ENCODE peak calls at places on chromosomes 6 and 20, in nine cellular contexts. D is spleen; R is endothelial cell; Z is AG04450; J is CD4-positive, alpha-beta T cell; U is stomach; O is neural crest cell; Q is HCT116; P is keratinocyte. B is an unnamed sample.

GRCh38 chr6:137853569-137854213 is 13.4 kb upstream of the TNFAIP3 start:
- DNase-seq in D (no peak), R (no peak), Z (no peak), J (no peak), U (no peak), O (no peak), Q (peak; percentile 73), P (no peak), B (no peak)

GRCh38 chr20:33687993-33688937 is 2.1 kb upstream of the E2F1 start:
- DNase-seq in D (no peak), R (no peak), Z (no peak), J (no peak), U (no peak), O (no peak), Q (no peak), P (no peak), B (no peak)

GRCh38 chr6:48973486-48973885 is 489.6 kb downstream of the MMUT start:
- DNase-seq in D (no peak), R (no peak), Z (no peak), J (no peak), U (no peak), O (no peak), Q (no peak), P (no peak), B (no peak)

GRCh38 chr6:90197854-90198496 is 98.7 kb downstream of the BACH2 start:
- DNase-seq in D (no peak), R (no peak), Z (peak; percentile 44), J (no peak), U (no peak), O (no peak), Q (no peak), P (no peak), B (no peak)

GRCh38 chr6:137698636-137699035 is 168.4 kb upstream of the TNFAIP3 start:
- DNase-seq in D (no peak), R (no peak), Z (no peak), J (no peak), U (no peak), O (no peak), Q (no peak), P (no peak), B (no peak)

GRCh38 chr20:36823126-36823525 is 49.6 kb upstream of the DSN1 start:
- DNase-seq in D (no peak), R (no peak), Z (no peak), J (no peak), U (peak; percentile 60), O (no peak), Q (no peak), P (no peak), B (no peak)

GRCh38 chr6:34544776-34545471 is 11.2 kb downstream of the SPDEF start:
- DNase-seq in D (no peak), R (no peak), Z (no peak), J (no peak), U (no peak), O (no peak), Q (no peak), P (no peak), B (no peak)

GRCh38 chr6:160121558-160121957 is at the start of gene SLC22A1:
- DNase-seq in D (peak; percentile 27), R (no peak), Z (no peak), J (no peak), U (no peak), O (no peak), Q (no peak), P (no peak), B (no peak)

GRCh38 chr6:53359843-53360834 is 11.4 kb upstream of the ELOVL5 start:
- DNase-seq in D (no peak), R (no peak), Z (no peak), J (no peak), U (no peak), O (no peak), Q (no peak), P (no peak), B (no peak)

GRCh38 chr6:152087701-152088100 is 280.2 kb downstream of the ESR1 start:
- DNase-seq in D (no peak), R (no peak), Z (no peak), J (no peak), U (no peak), O (no peak), Q (no peak), P (no peak), B (no peak)

GRCh38 chr6:98324406-98324930 is 509.9 kb upstream of the POU3F2 start:
- DNase-seq in D (no peak), R (no peak), Z (no peak), J (no peak), U (no peak), O (no peak), Q (no peak), P (no peak), B (no peak)

GRCh38 chr6:111265842-111266241 is 178.5 kb downstream of the SLC16A10 start:
- DNase-seq in D (no peak), R (no peak), Z (no peak), J (no peak), U (no peak), O (no peak), Q (no peak), P (no peak), B (no peak)

GRCh38 chr6:331622-332521 is 39.6 kb downstream of the DUSP22 start:
- DNase-seq in D (peak; percentile 79), R (no peak), Z (no peak), J (no peak), U (no peak), O (no peak), Q (no peak), P (no peak), B (peak; percentile 11)

GRCh38 chr6:328184-328670 is 35.9 kb downstream of the DUSP22 start:
- DNase-seq in D (no peak), R (no peak), Z (peak; percentile 70), J (no peak), U (no peak), O (no peak), Q (no peak), P (peak; percentile 26), B (peak; percentile 20)

GRCh38 chr6:330948-331347 is 38.7 kb downstream of the DUSP22 start:
- DNase-seq in D (no peak), R (no peak), Z (no peak), J (no peak), U (no peak), O (no peak), Q (no peak), P (no peak), B (no peak)

GRCh38 chr6:328924-329323 is 36.6 kb downstream of the DUSP22 start:
- DNase-seq in D (no peak), R (no peak), Z (no peak), J (no peak), U (no peak), O (no peak), Q (no peak), P (no peak), B (no peak)

GRCh38 chr6:329888-330691 is 37.8 kb downstream of the DUSP22 start:
- DNase-seq in D (peak; percentile 78), R (no peak), Z (no peak), J (no peak), U (no peak), O (no peak), Q (no peak), P (no peak), B (peak; percentile 10)
- TF ChIP-seq CTCF in D (no peak), R (no peak), Z (no peak), J (no peak), U (no peak), O (no peak), Q (no peak), P (no peak), B (no peak)

DNA sequence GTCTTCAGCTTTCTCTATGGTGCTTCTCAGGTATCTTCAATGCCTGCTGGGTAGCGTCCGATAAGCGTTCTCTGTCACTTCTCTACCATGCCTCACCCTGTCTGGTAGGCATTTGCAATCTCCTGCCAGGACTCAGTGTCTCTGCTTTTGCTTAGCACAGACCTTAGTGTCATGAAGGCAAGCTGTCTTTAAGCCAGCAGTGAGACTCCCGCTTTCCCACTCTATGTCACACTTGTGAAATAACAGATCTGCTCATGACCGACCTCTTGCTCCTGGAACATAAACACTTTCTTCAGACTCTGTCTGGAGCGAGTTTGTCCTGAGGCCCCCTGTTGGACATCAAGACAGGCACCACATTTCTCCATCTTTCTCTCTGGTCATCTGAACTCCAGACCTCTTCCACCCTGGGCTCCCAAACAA is 17.0 kb downstream of the ADGRB3 start:
- DNase-seq in D (no peak), R (no peak), Z (no peak), J (no peak), U (no peak), O (no peak), Q (no peak), P (no peak), B (no peak)
- TF ChIP-seq CTCF in D (no peak), R (peak; percentile 8), Z (no peak), J (no peak), U (no peak), O (no peak), Q (no peak), P (no peak), B (no peak)

DNA sequence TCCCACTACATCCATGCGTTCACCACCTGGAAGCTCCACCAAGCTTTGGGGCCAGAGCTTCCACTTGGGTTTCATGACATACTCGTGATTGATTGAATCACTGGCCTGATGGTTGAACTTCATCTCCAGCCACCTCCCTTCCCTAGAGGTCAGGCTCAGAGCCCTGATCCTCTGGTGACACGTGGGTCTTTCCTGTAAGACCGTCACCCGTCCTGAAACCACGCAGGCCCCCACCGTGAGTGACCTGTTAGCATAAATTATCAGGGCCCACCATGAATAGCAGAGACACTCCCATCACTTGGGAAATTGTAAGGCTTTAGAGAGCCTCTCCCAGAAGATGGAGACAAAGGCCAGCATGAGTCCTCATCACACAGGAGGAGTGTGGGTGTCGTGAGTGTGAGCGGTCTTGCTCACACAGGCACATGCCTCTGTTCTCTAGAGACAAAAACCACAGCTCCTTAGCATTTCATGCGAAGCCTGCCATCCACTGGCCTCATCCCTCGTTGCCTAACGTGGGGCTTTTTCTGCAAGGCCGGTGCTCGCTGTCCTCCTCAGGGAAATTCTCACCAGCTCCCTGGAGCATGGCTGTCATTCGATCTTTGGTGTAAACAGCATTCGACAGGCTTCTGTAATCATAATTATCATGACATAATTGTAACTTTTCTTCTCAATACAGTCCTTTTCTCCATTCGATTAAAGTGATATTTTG is 65.1 kb upstream of the DUSP22 start:
- DNase-seq in D (no peak), R (no peak), Z (no peak), J (no peak), U (no peak), O (no peak), Q (no peak), P (no peak), B (no peak)
- TF ChIP-seq CTCF in D (no peak), R (no peak), Z (no peak), J (no peak), U (no peak), O (no peak), Q (no peak), P (no peak), B (no peak)

DNA sequence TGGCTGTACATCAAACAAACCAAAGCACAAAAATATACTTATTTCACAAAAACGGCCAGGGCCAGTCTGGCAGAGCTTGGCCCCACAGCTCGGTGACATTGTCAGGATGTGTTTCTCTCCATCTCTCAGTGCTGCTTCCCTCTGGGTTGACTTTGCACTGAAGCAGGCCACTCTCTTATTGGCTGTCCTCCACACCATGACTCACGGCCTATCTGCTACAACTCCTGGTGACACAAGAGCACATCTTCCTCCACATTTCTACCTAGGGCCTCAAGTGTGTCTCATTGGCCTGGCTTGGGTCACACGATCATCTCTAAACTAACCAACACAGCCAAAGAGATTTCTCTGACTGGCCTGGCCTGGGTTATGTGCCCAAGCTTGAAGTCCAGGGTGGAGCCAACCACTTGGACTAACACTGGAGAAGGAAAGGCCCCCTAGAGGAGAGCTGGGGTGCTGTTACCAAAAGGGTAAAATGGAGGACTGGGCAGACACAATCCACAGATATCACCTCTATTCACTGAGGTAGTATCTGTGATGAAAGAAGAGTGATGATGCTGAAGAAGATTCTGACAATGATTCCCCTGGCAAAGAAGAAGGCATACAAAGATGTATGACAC is 159.8 kb upstream of the TSHZ2 start:
- DNase-seq in D (no peak), R (no peak), Z (no peak), J (no peak), U (no peak), O (no peak), Q (no peak), P (no peak), B (no peak)
- TF ChIP-seq CTCF in D (no peak), R (no peak), Z (no peak), J (no peak), U (no peak), O (peak; percentile 21), Q (no peak), P (no peak), B (no peak)